ENCODE peak calls at places on chromosomes 16 and 17, in nine cellular contexts. W is uterus; P is breast epithelium; L is Peyer's patch; A is RWPE1; X is CD8-positive, alpha-beta T cell; Q is prostate gland; T is heart right ventricle; C is H9. Y is an unnamed sample.

GRCh38 chr17:30235386-30236296 is at the start of gene SLC6A4:
- DNase-seq in X (no peak), L (no peak), A (no peak), Q (no peak), C (peak), W (no peak), T (no peak), P (no peak), Y (no peak)

GRCh38 chr17:60091908-60092331 is 13.2 kb upstream of the HEATR6 start:
- DNase-seq in W (no peak), P (no peak), Q (no peak), C (no peak), X (no peak), A (no peak), L (no peak), T (no peak), Y (no peak)

GRCh38 chr16:2458887-2459646 is 842 bp upstream of the TEDC2 start:
- DNase-seq in Q (no peak), A (no peak), T (no peak), W (no peak), C (peak), P (no peak), L (no peak), X (no peak), Y (no peak)

GRCh38 chr17:17121162-17121561 is 78.9 kb downstream of the MPRIP start:
- DNase-seq in W (no peak), T (no peak), P (no peak), Q (no peak), C (no peak), A (no peak), L (no peak), X (no peak), Y (no peak)

GRCh38 chr16:89341274-89341673 is 123.8 kb downstream of the ZNF778 start:
- DNase-seq in P (no peak), L (peak), C (no peak), W (no peak), A (no peak), T (no peak), X (no peak), Q (no peak), Y (no peak)

GRCh38 chr16:74842413-74842812 is 67.8 kb upstream of the FA2H start:
- DNase-seq in T (no peak), P (no peak), W (no peak), L (no peak), Q (peak), C (no peak), X (no peak), A (no peak), Y (peak)

GRCh38 chr17:21817791-21818364 is 125.6 kb downstream of the KCNJ18 start:
- DNase-seq in L (no peak), X (no peak), W (no peak), A (no peak), T (no peak), C (no peak), Q (no peak), P (no peak), Y (no peak)

GRCh38 chr16:87461466-87461975 is 31.3 kb downstream of the ZCCHC14 start:
- DNase-seq in L (peak), Q (peak), T (peak), C (peak), X (no peak), A (peak), P (peak), W (peak), Y (peak)

GRCh38 chr16:19583665-19584300 is 28.3 kb downstream of the VPS35L start:
- DNase-seq in X (no peak), T (no peak), P (no peak), Q (peak), L (no peak), C (no peak), A (peak), W (no peak), Y (peak)

GRCh38 chr16:27268376-27269299 is at the start of gene NSMCE1:
- DNase-seq in W (peak), C (peak), A (peak), L (peak), T (peak), X (peak), Q (peak), P (peak), Y (peak)

GRCh38 chr16:84537431-84538151 is 33.1 kb upstream of the MEAK7 start:
- DNase-seq in T (no peak), P (no peak), C (no peak), A (no peak), X (no peak), Q (no peak), L (no peak), W (no peak), Y (peak)

GRCh38 chr17:48001187-48001586 is 30.3 kb downstream of the CDK5RAP3 start:
- DNase-seq in Q (no peak), X (no peak), W (no peak), A (no peak), T (no peak), L (no peak), C (no peak), P (no peak), Y (no peak)

GRCh38 chr17:49486012-49486641 is 9.0 kb upstream of the NGFR start:
- DNase-seq in P (no peak), C (peak), X (no peak), Q (no peak), W (no peak), L (no peak), A (no peak), T (no peak), Y (no peak)

GRCh38 chr16:51538707-51539604 is 387.9 kb upstream of the SALL1 start:
- DNase-seq in W (no peak), A (peak), X (no peak), T (no peak), L (no peak), C (no peak), Q (no peak), P (no peak), Y (no peak)

GRCh38 chr17:77560841-77561240 is 397.7 kb upstream of the TNRC6C start:
- DNase-seq in A (no peak), Q (no peak), P (no peak), W (no peak), L (no peak), X (no peak), C (no peak), T (no peak), Y (no peak)

GRCh38 chr17:64153565-64153964 is 23.6 kb upstream of the ERN1 start:
- DNase-seq in L (no peak), X (no peak), Q (no peak), C (no peak), T (no peak), P (no peak), A (no peak), W (no peak), Y (peak)

GRCh38 chr17:19306160-19307111 is 56.1 kb downstream of the B9D1 start:
- DNase-seq in L (no peak), T (no peak), C (no peak), X (no peak), W (no peak), P (no peak), Q (no peak), A (no peak), Y (no peak)

GRCh38 chr16:5634781-5635180 is 537.2 kb upstream of the EEF2KMT start:
- DNase-seq in Q (no peak), C (no peak), L (no peak), T (no peak), P (no peak), X (no peak), A (no peak), W (no peak), Y (no peak)

GRCh38 chr16:5639531-5639930 is 541.9 kb upstream of the EEF2KMT start:
- DNase-seq in L (no peak), W (no peak), Q (no peak), X (no peak), T (no peak), A (no peak), P (no peak), C (no peak), Y (no peak)

DNA sequence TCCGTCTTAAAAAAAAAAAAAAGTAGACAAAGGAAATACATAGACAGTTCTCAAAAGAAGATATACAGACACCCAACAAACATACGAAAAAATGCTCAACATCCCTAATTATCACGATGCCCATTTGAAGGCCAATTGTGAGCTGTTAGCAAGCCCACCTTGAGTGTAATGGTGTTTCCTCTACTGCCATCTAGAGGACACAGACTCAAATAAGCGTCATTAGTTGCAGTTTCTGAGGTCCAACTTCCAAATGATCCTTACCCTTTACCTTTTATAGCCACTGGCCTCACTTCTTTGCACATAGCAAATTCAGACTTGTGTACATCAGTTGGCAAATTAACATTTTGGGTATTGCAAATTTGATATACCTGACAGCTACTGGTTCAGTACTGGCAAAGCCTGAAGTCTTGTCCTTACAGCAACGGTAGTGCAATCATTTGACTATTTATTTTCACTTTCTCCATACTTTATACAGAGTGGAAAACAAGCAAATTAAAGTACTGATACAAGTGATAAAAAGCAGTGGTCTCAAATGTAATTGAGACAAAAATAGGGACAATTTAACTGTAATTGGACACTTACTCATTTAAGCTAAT is 536.3 kb upstream of the EEF2KMT start:
- DNase-seq in L (no peak), P (no peak), X (no peak), W (no peak), T (no peak), A (peak), C (no peak), Q (no peak), Y (no peak)
- TF ChIP-seq CTCF in L (no peak), P (no peak), X (no peak), W (no peak), T (peak), A (peak), C (peak), Q (no peak), Y (no peak)

GRCh38 chr16:78211951-78212350 is 112.5 kb downstream of the WWOX start:
- DNase-seq in W (no peak), L (no peak), T (no peak), X (no peak), Q (peak), A (peak), C (peak), P (peak), Y (no peak)

GRCh38 chr16:78211200-78211599 is 111.7 kb downstream of the WWOX start:
- DNase-seq in L (no peak), A (no peak), Q (no peak), X (no peak), T (no peak), P (no peak), C (no peak), W (no peak), Y (no peak)

GRCh38 chr16:78210305-78210704 is 110.9 kb downstream of the WWOX start:
- DNase-seq in A (peak), X (no peak), Q (no peak), T (no peak), C (no peak), L (no peak), P (no peak), W (no peak), Y (no peak)

GRCh38 chr16:78205506-78205905 is 106.1 kb downstream of the WWOX start:
- DNase-seq in A (no peak), W (no peak), X (no peak), C (no peak), P (no peak), T (no peak), L (no peak), Q (no peak), Y (no peak)

GRCh38 chr16:78206623-78207223 is 107.3 kb downstream of the WWOX start:
- DNase-seq in T (no peak), P (no peak), X (no peak), Q (no peak), W (no peak), L (no peak), A (no peak), C (no peak), Y (no peak)
- H3K27ac ChIP-seq in T (no peak), P (no peak), X (no peak), Q (no peak), W (no peak), L (no peak), A (no peak), C (no peak), Y (no peak)

GRCh38 chr17:74815671-74816370 is 39.7 kb upstream of the NAT9 start:
- DNase-seq in L (no peak), Q (no peak), A (no peak), W (no peak), T (no peak), X (no peak), P (no peak), C (peak), Y (no peak)

GRCh38 chr17:74813793-74814192 is 37.6 kb upstream of the NAT9 start:
- DNase-seq in L (no peak), W (no peak), C (no peak), P (no peak), T (no peak), X (no peak), A (no peak), Q (no peak), Y (no peak)

GRCh38 chr17:74815067-74815466 is 38.9 kb upstream of the NAT9 start:
- DNase-seq in W (no peak), A (no peak), X (no peak), Q (no peak), C (no peak), P (no peak), L (no peak), T (no peak), Y (no peak)

GRCh38 chr17:74812109-74812864 is 36.1 kb upstream of the NAT9 start:
- DNase-seq in P (no peak), W (no peak), C (no peak), Q (no peak), X (no peak), L (no peak), T (no peak), A (no peak), Y (no peak)

GRCh38 chr17:74814453-74814852 is 38.3 kb upstream of the NAT9 start:
- DNase-seq in L (no peak), T (no peak), P (no peak), X (no peak), C (no peak), A (peak), Q (no peak), W (no peak), Y (no peak)
- TF ChIP-seq CTCF in L (no peak), T (no peak), P (no peak), X (no peak), C (no peak), A (no peak), Q (no peak), W (no peak), Y (no peak)

GRCh38 chr17:38654411-38655398 is 20.1 kb downstream of the EPOP start:
- DNase-seq in W (no peak), P (no peak), X (no peak), C (peak), T (no peak), Q (no peak), L (no peak), A (no peak), Y (no peak)
- H3K27ac ChIP-seq in W (no peak), P (no peak), X (no peak), C (no peak), T (no peak), Q (no peak), L (no peak), A (no peak), Y (no peak)

GRCh38 chr16:47230296-47230695 is 86.6 kb upstream of the NETO2 start:
- DNase-seq in A (no peak), T (no peak), L (no peak), X (no peak), C (no peak), Q (no peak), W (no peak), P (no peak), Y (no peak)
- TF ChIP-seq CTCF in A (no peak), T (no peak), L (no peak), X (no peak), C (no peak), Q (no peak), W (no peak), P (no peak), Y (no peak)

GRCh38 chr17:28405632-28406477 is at the start of gene SLC46A1:
- DNase-seq in T (peak), C (peak), L (peak), W (peak), X (no peak), A (peak), P (peak), Q (peak), Y (peak)

GRCh38 chr17:28404007-28404406 is 2.0 kb downstream of the SLC46A1 start:
- DNase-seq in A (no peak), X (no peak), C (no peak), W (no peak), L (no peak), P (no peak), Q (no peak), T (no peak), Y (no peak)

GRCh38 chr17:28404461-28404811 is 1.6 kb downstream of the SLC46A1 start:
- DNase-seq in C (no peak), X (no peak), W (no peak), T (no peak), A (no peak), Q (no peak), P (no peak), L (no peak), Y (no peak)

GRCh38 chr17:28406478-28406824 is 439 bp upstream of the SLC46A1 start:
- DNase-seq in T (no peak), P (no peak), C (peak), W (no peak), X (no peak), L (no peak), Q (no peak), A (no peak), Y (peak)

GRCh38 chr17:28404812-28405570 is 1.0 kb downstream of the SLC46A1 start:
- DNase-seq in L (peak), C (peak), W (no peak), Q (no peak), P (no peak), T (no peak), A (no peak), X (no peak), Y (no peak)
- H3K27ac ChIP-seq in L (peak), C (no peak), W (peak), Q (peak), P (peak), T (peak), A (peak), X (no peak), Y (peak)

DNA sequence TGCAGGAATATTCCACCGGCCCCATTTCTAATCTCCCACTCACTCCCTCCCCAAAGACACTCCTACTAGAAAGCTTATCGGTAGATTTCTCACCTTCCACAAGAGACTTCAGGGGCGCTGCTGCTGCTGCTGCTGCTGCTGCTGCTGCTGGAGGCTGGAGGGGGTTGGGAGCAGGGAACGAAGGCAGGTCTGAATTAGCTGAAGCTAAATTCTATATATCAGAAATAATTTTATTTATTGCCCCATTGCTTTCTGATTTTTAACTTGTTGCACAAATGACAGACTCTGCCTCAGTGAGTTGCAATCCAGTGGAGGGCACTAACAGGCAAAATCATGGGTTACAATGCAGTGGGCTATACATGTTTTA is 25.8 kb upstream of the HLF start:
- DNase-seq in C (peak), W (no peak), Q (no peak), L (peak), A (peak), P (no peak), X (no peak), T (no peak), Y (peak)
- TF ChIP-seq CTCF in C (peak), W (no peak), Q (no peak), L (no peak), A (peak), P (no peak), X (no peak), T (no peak), Y (no peak)

GRCh38 chr16:56747486-56748045 is 17.6 kb downstream of the NUP93 start:
- DNase-seq in L (no peak), W (no peak), X (no peak), T (no peak), Q (no peak), A (no peak), P (no peak), C (no peak), Y (no peak)

GRCh38 chr16:56742030-56742984 is 12.4 kb downstream of the NUP93 start:
- DNase-seq in L (no peak), P (no peak), X (no peak), Q (no peak), W (no peak), T (no peak), C (no peak), A (peak), Y (no peak)

GRCh38 chr16:56743840-56744239 is 13.9 kb downstream of the NUP93 start:
- DNase-seq in L (no peak), C (peak), Q (no peak), T (no peak), A (no peak), P (no peak), W (peak), X (no peak), Y (peak)

GRCh38 chr16:56748191-56748590 is 18.3 kb downstream of the NUP93 start:
- DNase-seq in X (no peak), W (no peak), P (no peak), A (no peak), Q (no peak), T (no peak), C (no peak), L (no peak), Y (no peak)

GRCh38 chr16:56744996-56745640 is 15.2 kb downstream of the NUP93 start:
- DNase-seq in L (no peak), C (peak), T (no peak), Q (no peak), P (no peak), A (no peak), W (peak), X (no peak), Y (no peak)
- H3K27ac ChIP-seq in L (no peak), C (no peak), T (no peak), Q (no peak), P (no peak), A (no peak), W (peak), X (no peak), Y (no peak)

GRCh38 chr17:38871247-38871991 is 1.6 kb downstream of the LASP1 start:
- DNase-seq in W (peak), X (peak), L (peak), C (peak), P (peak), A (peak), Q (peak), T (no peak), Y (peak)
- TF ChIP-seq CTCF in W (no peak), X (no peak), L (no peak), C (no peak), P (no peak), A (no peak), Q (no peak), T (no peak), Y (no peak)

Y was measured in adrenal gland.